ENCODE peak calls at places on chromosome 20, in six cellular contexts. One of them, this sample, is unnamed.

GRCh38 chr20:34299925-34300806 is 3.0 kb downstream of the AHCY start:
- DNase-seq in fibroblast of pulmonary artery: no peak
- DNase-seq in pulmonary artery endothelial cell: no peak
- DNase-seq in NCI-H524 treated with DMSO at 0.1 percent for 48 hours: no peak
- DNase-seq in non-pigmented ciliary epithelial cell: no peak
- DNase-seq in cortex of kidney: no peak
- DNase-seq in this sample: no peak

GRCh38 chr20:25220021-25220730 is 24.7 kb downstream of the ENTPD6 start:
- DNase-seq in cortex of kidney: no peak
- DNase-seq in non-pigmented ciliary epithelial cell: no peak
- DNase-seq in pulmonary artery endothelial cell: no peak
- DNase-seq in fibroblast of pulmonary artery: no peak
- DNase-seq in NCI-H524 treated with DMSO at 0.1 percent for 48 hours: peak
- DNase-seq in this sample: no peak

GRCh38 chr20:52075400-52075799 is 116.2 kb downstream of the ZFP64 start:
- DNase-seq in pulmonary artery endothelial cell: no peak
- DNase-seq in cortex of kidney: no peak
- DNase-seq in NCI-H524 treated with DMSO at 0.1 percent for 48 hours: no peak
- DNase-seq in fibroblast of pulmonary artery: no peak
- DNase-seq in non-pigmented ciliary epithelial cell: no peak
- DNase-seq in this sample: no peak

GRCh38 chr20:24835195-24835594 is 113.9 kb upstream of the CST7 start:
- DNase-seq in non-pigmented ciliary epithelial cell: no peak
- DNase-seq in cortex of kidney: no peak
- DNase-seq in pulmonary artery endothelial cell: no peak
- DNase-seq in NCI-H524 treated with DMSO at 0.1 percent for 48 hours: no peak
- DNase-seq in fibroblast of pulmonary artery: no peak
- DNase-seq in this sample: no peak

GRCh38 chr20:46543959-46544358 is 6.5 kb downstream of the OCSTAMP start:
- DNase-seq in non-pigmented ciliary epithelial cell: no peak
- DNase-seq in NCI-H524 treated with DMSO at 0.1 percent for 48 hours: no peak
- DNase-seq in pulmonary artery endothelial cell: no peak
- DNase-seq in fibroblast of pulmonary artery: no peak
- DNase-seq in cortex of kidney: no peak
- DNase-seq in this sample: no peak

GRCh38 chr20:54076259-54076658 is 5.9 kb upstream of the BCAS1 start:
- DNase-seq in non-pigmented ciliary epithelial cell: no peak
- DNase-seq in pulmonary artery endothelial cell: no peak
- DNase-seq in NCI-H524 treated with DMSO at 0.1 percent for 48 hours: no peak
- DNase-seq in fibroblast of pulmonary artery: no peak
- DNase-seq in cortex of kidney: no peak
- DNase-seq in this sample: no peak

GRCh38 chr20:33251496-33251895 is 15.7 kb downstream of the BPIFA1 start:
- DNase-seq in NCI-H524 treated with DMSO at 0.1 percent for 48 hours: peak
- DNase-seq in non-pigmented ciliary epithelial cell: no peak
- DNase-seq in cortex of kidney: no peak
- DNase-seq in fibroblast of pulmonary artery: no peak
- DNase-seq in pulmonary artery endothelial cell: no peak
- DNase-seq in this sample: no peak

GRCh38 chr20:57469418-57470211 is 55.3 kb downstream of the CTCFL start:
- DNase-seq in pulmonary artery endothelial cell: no peak
- DNase-seq in non-pigmented ciliary epithelial cell: no peak
- DNase-seq in cortex of kidney: no peak
- DNase-seq in fibroblast of pulmonary artery: no peak
- DNase-seq in NCI-H524 treated with DMSO at 0.1 percent for 48 hours: no peak
- DNase-seq in this sample: no peak

GRCh38 chr20:47700327-47700726 is 85.0 kb downstream of the SULF2 start:
- DNase-seq in pulmonary artery endothelial cell: no peak
- DNase-seq in non-pigmented ciliary epithelial cell: no peak
- DNase-seq in cortex of kidney: no peak
- DNase-seq in fibroblast of pulmonary artery: no peak
- DNase-seq in NCI-H524 treated with DMSO at 0.1 percent for 48 hours: no peak
- DNase-seq in this sample: no peak

GRCh38 chr20:59850018-59850641 is 83.3 kb downstream of the SYCP2 start:
- DNase-seq in fibroblast of pulmonary artery: peak
- DNase-seq in NCI-H524 treated with DMSO at 0.1 percent for 48 hours: no peak
- DNase-seq in non-pigmented ciliary epithelial cell: no peak
- DNase-seq in cortex of kidney: no peak
- DNase-seq in pulmonary artery endothelial cell: no peak
- DNase-seq in this sample: no peak

GRCh38 chr20:62732356-62732755 is 23.7 kb downstream of the NTSR1 start:
- DNase-seq in NCI-H524 treated with DMSO at 0.1 percent for 48 hours: no peak
- DNase-seq in cortex of kidney: no peak
- DNase-seq in fibroblast of pulmonary artery: no peak
- DNase-seq in non-pigmented ciliary epithelial cell: no peak
- DNase-seq in pulmonary artery endothelial cell: no peak
- DNase-seq in this sample: no peak

GRCh38 chr20:1037039-1037438 is 34.9 kb upstream of the RSPO4 start:
- DNase-seq in pulmonary artery endothelial cell: no peak
- DNase-seq in NCI-H524 treated with DMSO at 0.1 percent for 48 hours: no peak
- DNase-seq in non-pigmented ciliary epithelial cell: no peak
- DNase-seq in cortex of kidney: no peak
- DNase-seq in fibroblast of pulmonary artery: no peak
- DNase-seq in this sample: no peak

GRCh38 chr20:63125893-63126601 is 89.9 kb downstream of the YTHDF1 start:
- DNase-seq in cortex of kidney: no peak
- DNase-seq in fibroblast of pulmonary artery: no peak
- DNase-seq in NCI-H524 treated with DMSO at 0.1 percent for 48 hours: no peak
- DNase-seq in pulmonary artery endothelial cell: no peak
- DNase-seq in non-pigmented ciliary epithelial cell: no peak
- DNase-seq in this sample: no peak

GRCh38 chr20:55782861-55783260 is 222.5 kb downstream of the CBLN4 start:
- DNase-seq in cortex of kidney: no peak
- DNase-seq in NCI-H524 treated with DMSO at 0.1 percent for 48 hours: no peak
- DNase-seq in non-pigmented ciliary epithelial cell: no peak
- DNase-seq in fibroblast of pulmonary artery: no peak
- DNase-seq in pulmonary artery endothelial cell: no peak
- DNase-seq in this sample: no peak

GRCh38 chr20:33401042-33401921 is at the start of gene CDK5RAP1:
- DNase-seq in non-pigmented ciliary epithelial cell: peak
- DNase-seq in pulmonary artery endothelial cell: peak
- DNase-seq in cortex of kidney: no peak
- DNase-seq in NCI-H524 treated with DMSO at 0.1 percent for 48 hours: peak
- DNase-seq in fibroblast of pulmonary artery: peak
- DNase-seq in this sample: peak

GRCh38 chr20:37545516-37545915 is 17.8 kb upstream of the BLCAP start:
- DNase-seq in NCI-H524 treated with DMSO at 0.1 percent for 48 hours: no peak
- DNase-seq in fibroblast of pulmonary artery: no peak
- DNase-seq in non-pigmented ciliary epithelial cell: no peak
- DNase-seq in cortex of kidney: no peak
- DNase-seq in pulmonary artery endothelial cell: no peak
- DNase-seq in this sample: no peak

GRCh38 chr20:11496382-11496781 is 421.3 kb upstream of the BTBD3 start:
- DNase-seq in fibroblast of pulmonary artery: no peak
- DNase-seq in pulmonary artery endothelial cell: no peak
- DNase-seq in non-pigmented ciliary epithelial cell: no peak
- DNase-seq in NCI-H524 treated with DMSO at 0.1 percent for 48 hours: no peak
- DNase-seq in cortex of kidney: no peak
- DNase-seq in this sample: no peak

GRCh38 chr20:24236204-24236603 is 233.2 kb upstream of the SYNDIG1 start:
- DNase-seq in cortex of kidney: no peak
- DNase-seq in non-pigmented ciliary epithelial cell: no peak
- DNase-seq in NCI-H524 treated with DMSO at 0.1 percent for 48 hours: no peak
- DNase-seq in fibroblast of pulmonary artery: no peak
- DNase-seq in pulmonary artery endothelial cell: no peak
- DNase-seq in this sample: no peak

GRCh38 chr20:42097741-42098140 is 479.6 kb upstream of the CHD6 start:
- DNase-seq in cortex of kidney: no peak
- DNase-seq in non-pigmented ciliary epithelial cell: no peak
- DNase-seq in fibroblast of pulmonary artery: no peak
- DNase-seq in pulmonary artery endothelial cell: no peak
- DNase-seq in NCI-H524 treated with DMSO at 0.1 percent for 48 hours: no peak
- DNase-seq in this sample: no peak

GRCh38 chr20:62646851-62647520 is 4.7 kb downstream of the SLCO4A1 start:
- DNase-seq in fibroblast of pulmonary artery: no peak
- DNase-seq in NCI-H524 treated with DMSO at 0.1 percent for 48 hours: no peak
- DNase-seq in non-pigmented ciliary epithelial cell: no peak
- DNase-seq in pulmonary artery endothelial cell: no peak
- DNase-seq in cortex of kidney: no peak
- DNase-seq in this sample: no peak

GRCh38 chr20:9520096-9520495 is 5.7 kb downstream of the LAMP5 start:
- DNase-seq in fibroblast of pulmonary artery: no peak
- DNase-seq in cortex of kidney: no peak
- DNase-seq in pulmonary artery endothelial cell: no peak
- DNase-seq in NCI-H524 treated with DMSO at 0.1 percent for 48 hours: no peak
- DNase-seq in non-pigmented ciliary epithelial cell: no peak
- DNase-seq in this sample: no peak

GRCh38 chr20:62359491-62360121 is 7.5 kb downstream of the LAMA5 start:
- DNase-seq in pulmonary artery endothelial cell: peak
- DNase-seq in fibroblast of pulmonary artery: peak
- DNase-seq in non-pigmented ciliary epithelial cell: no peak
- DNase-seq in cortex of kidney: no peak
- DNase-seq in NCI-H524 treated with DMSO at 0.1 percent for 48 hours: no peak
- DNase-seq in this sample: peak

GRCh38 chr20:32672982-32673727 is 586 bp downstream of the C20orf203 start:
- DNase-seq in fibroblast of pulmonary artery: no peak
- DNase-seq in NCI-H524 treated with DMSO at 0.1 percent for 48 hours: no peak
- DNase-seq in pulmonary artery endothelial cell: no peak
- DNase-seq in cortex of kidney: no peak
- DNase-seq in non-pigmented ciliary epithelial cell: no peak
- DNase-seq in this sample: no peak

GRCh38 chr20:59576216-59576953 is 28.0 kb upstream of the PHACTR3 start:
- DNase-seq in pulmonary artery endothelial cell: no peak
- DNase-seq in fibroblast of pulmonary artery: no peak
- DNase-seq in NCI-H524 treated with DMSO at 0.1 percent for 48 hours: no peak
- DNase-seq in non-pigmented ciliary epithelial cell: no peak
- DNase-seq in cortex of kidney: no peak
- DNase-seq in this sample: no peak

This sample was measured in CD4-positive, alpha-beta memory T cell.